ENCODE peak calls at places on chromosome 6, in nine cellular contexts. P is progenitor cell of endocrine pancreas, W is fibroblast of pulmonary artery, Q is MV-4-11, F is heart left ventricle, S is uterus, G is astrocyte of the cerebellum, C is WTC11, E is head of caudate nucleus. V is an unnamed sample.

GRCh38 chr6:6384520-6384919 is 64.1 kb upstream of the F13A1 start:
- DNase-seq in P (no peak), W (no peak), Q (no peak), F (no peak), S (no peak), G (no peak), C (no peak), E (no peak), V (no peak)

GRCh38 chr6:118350881-118351430 is 197.1 kb upstream of the PLN start:
- DNase-seq in P (no peak), W (no peak), Q (no peak), F (no peak), S (no peak), G (no peak), C (no peak), E (no peak), V (no peak)

GRCh38 chr6:137222376-137222775 is 3.2 kb upstream of the IFNGR1 start:
- DNase-seq in P (no peak), W (peak), Q (peak), F (no peak), S (no peak), G (no peak), C (no peak), E (peak), V (no peak)

GRCh38 chr6:158960046-158960445 is 40.0 kb downstream of the RSPH3 start:
- DNase-seq in P (no peak), W (no peak), Q (no peak), F (no peak), S (no peak), G (no peak), C (no peak), E (no peak), V (no peak)

GRCh38 chr6:122289721-122290501 is 109.5 kb upstream of the HSF2 start:
- DNase-seq in P (no peak), W (peak), Q (peak), F (no peak), S (no peak), G (peak), C (peak), E (peak), V (no peak)

GRCh38 chr6:65760285-65760684 is 53.3 kb upstream of the EYS start:
- DNase-seq in P (no peak), W (no peak), Q (no peak), F (no peak), S (no peak), G (no peak), C (no peak), E (no peak), V (no peak)

GRCh38 chr6:6057442-6058053 is 50.8 kb upstream of the NRN1 start:
- DNase-seq in P (no peak), W (peak), Q (peak), F (no peak), S (no peak), G (peak), C (no peak), E (peak), V (no peak)

GRCh38 chr6:118495639-118496296 is 52.3 kb upstream of the PLN start:
- DNase-seq in P (no peak), W (peak), Q (no peak), F (no peak), S (no peak), G (no peak), C (no peak), E (no peak), V (no peak)

GRCh38 chr6:5086294-5086890 is 1.3 kb downstream of the PPP1R3G start:
- DNase-seq in P (no peak), W (no peak), Q (no peak), F (no peak), S (no peak), G (no peak), C (peak), E (no peak), V (peak)

GRCh38 chr6:69097948-69098347 is 462.9 kb downstream of the ADGRB3 start:
- DNase-seq in P (no peak), W (no peak), Q (no peak), F (no peak), S (no peak), G (no peak), C (no peak), E (no peak), V (no peak)

GRCh38 chr6:95431637-95432228 is 145.6 kb upstream of the MANEA start:
- DNase-seq in P (peak), W (peak), Q (no peak), F (no peak), S (no peak), G (peak), C (peak), E (peak), V (no peak)

GRCh38 chr6:138691595-138692057 is 81.9 kb upstream of the CCDC28A start:
- DNase-seq in P (no peak), W (peak), Q (no peak), F (no peak), S (no peak), G (peak), C (no peak), E (no peak), V (no peak)

GRCh38 chr6:154247119-154247814 is 109.3 kb downstream of the IPCEF1 start:
- DNase-seq in P (no peak), W (no peak), Q (peak), F (no peak), S (no peak), G (no peak), C (no peak), E (no peak), V (no peak)

GRCh38 chr6:2448826-2449571 is 203.6 kb upstream of the GMDS start:
- DNase-seq in P (no peak), W (peak), Q (peak), F (no peak), S (no peak), G (peak), C (peak), E (peak), V (no peak)